ENCODE peak calls at places on chromosomes 12 and 14, in six cellular contexts. K is naive thymus-derived CD8-positive, alpha-beta T cell; V is left ventricle myocardium superior; R is NCI-H1105 treated with DMSO at 0.1 percent for 48 hours; D is GM12864; I is fibroblast of the aortic adventitia. N is an unnamed sample.

GRCh38 chr12:47900480-47901129 is 4.2 kb downstream of the VDR start:
- DNase-seq in K (no peak), V (no peak), R (no peak), D (no peak), I (no peak), N (no peak)

GRCh38 chr14:73467377-73467776 is 9.0 kb upstream of the NUMB start:
- DNase-seq in K (no peak), V (no peak), R (no peak), D (no peak), I (no peak), N (no peak)

GRCh38 chr12:47205532-47206449 is 126.0 kb upstream of the AMIGO2 start:
- DNase-seq in K (no peak), V (no peak), R (no peak), D (no peak), I (no peak), N (no peak)

GRCh38 chr12:130468186-130468585 is 130.5 kb downstream of the PIWIL1 start:
- DNase-seq in K (no peak), V (no peak), R (no peak), D (no peak), I (no peak), N (no peak)

GRCh38 chr14:74429221-74429691 is 3.2 kb upstream of the SYNDIG1L start:
- DNase-seq in K (no peak), V (no peak), R (no peak), D (no peak), I (no peak), N (no peak)

GRCh38 chr14:87712386-87713113 is 280.4 kb downstream of the GALC start:
- DNase-seq in K (no peak), V (no peak), R (peak; percentile 5), D (no peak), I (peak; percentile 14), N (peak; percentile 16)

GRCh38 chr14:74516451-74517155 is 23.0 kb downstream of the ISCA2 start:
- DNase-seq in K (no peak), V (no peak), R (no peak), D (no peak), I (no peak), N (no peak)

GRCh38 chr14:59018978-59019377 is 169.5 kb upstream of the DAAM1 start:
- DNase-seq in K (no peak), V (no peak), R (no peak), D (no peak), I (no peak), N (no peak)

GRCh38 chr12:23099104-23099503 is 474.1 kb downstream of the ETNK1 start:
- DNase-seq in K (no peak), V (no peak), R (peak; percentile 40), D (no peak), I (no peak), N (no peak)

GRCh38 chr12:84701041-84701440 is 211.6 kb downstream of the SLC6A15 start:
- DNase-seq in K (no peak), V (no peak), R (no peak), D (no peak), I (no peak), N (no peak)

GRCh38 chr14:80167793-80168448 is 43.4 kb downstream of the DIO2 start:
- DNase-seq in K (no peak), V (no peak), R (no peak), D (no peak), I (no peak), N (no peak)

GRCh38 chr12:12376636-12377448 is 20.0 kb downstream of the BORCS5 start:
- DNase-seq in K (peak; percentile 70), V (no peak), R (peak; percentile 92), D (peak; percentile 70), I (peak; percentile 89), N (peak; percentile 62)

GRCh38 chr12:53585726-53586125 is 40.5 kb downstream of the ATF7 start:
- DNase-seq in K (no peak), V (no peak), R (no peak), D (no peak), I (no peak), N (no peak)

GRCh38 chr14:73392329-73393257 is 65.8 kb downstream of the NUMB start:
- DNase-seq in K (no peak), V (no peak), R (no peak), D (no peak), I (no peak), N (no peak)

GRCh38 chr12:39235990-39236767 is 206.7 kb downstream of the KIF21A start:
- DNase-seq in K (no peak), V (no peak), R (no peak), D (no peak), I (no peak), N (no peak)

GRCh38 chr14:63435838-63436237 is 107.3 kb downstream of the PPP2R5E start:
- DNase-seq in K (no peak), V (peak; percentile 64), R (no peak), D (no peak), I (peak; percentile 82), N (peak; percentile 28)

GRCh38 chr12:95083938-95084337 is 10.5 kb upstream of the NR2C1 start:
- DNase-seq in K (no peak), V (no peak), R (no peak), D (no peak), I (peak; percentile 90), N (no peak)

GRCh38 chr12:93572712-93573551 is 457 bp downstream of the SOCS2 start:
- DNase-seq in K (no peak), V (peak; percentile 68), R (no peak), D (no peak), I (peak; percentile 22), N (peak; percentile 37)

GRCh38 chr12:62715086-62715786 is 219.7 kb downstream of the PPM1H start:
- DNase-seq in K (no peak), V (peak; percentile 58), R (no peak), D (no peak), I (no peak), N (peak; percentile 62)

N was measured in head of caudate nucleus.